ENCODE peak calls at places on chromosomes 6 and 20, in five cellular contexts. T, P, R, Z and H are unnamed samples.

GRCh38 chr20:9916776-9917175 is 77.9 kb upstream of the PAK5 start:
- DNase-seq in T (no peak), P (no peak), R (no peak), Z (no peak), H (no peak)

GRCh38 chr6:143276436-143276835 is 174.1 kb downstream of the ADAT2 start:
- DNase-seq in T (peak), P (no peak), R (peak), Z (no peak), H (no peak)

GRCh38 chr6:121615493-121615892 is 180.0 kb downstream of the GJA1 start:
- DNase-seq in T (no peak), P (peak), R (no peak), Z (no peak), H (no peak)

GRCh38 chr6:21593412-21593926 is at the start of gene SOX4:
- DNase-seq in T (peak), P (peak), R (no peak), Z (peak), H (peak)

GRCh38 chr20:54021446-54022235 is 48.8 kb downstream of the BCAS1 start:
- DNase-seq in T (no peak), P (no peak), R (no peak), Z (no peak), H (no peak)

GRCh38 chr20:48597521-48598302 is 230.1 kb downstream of the PREX1 start:
- DNase-seq in T (no peak), P (no peak), R (no peak), Z (no peak), H (peak)

GRCh38 chr6:36633915-36634314 is 39.8 kb downstream of the SRSF3 start:
- DNase-seq in T (no peak), P (no peak), R (no peak), Z (no peak), H (peak)

GRCh38 chr20:54188132-54188835 is 14.5 kb upstream of the CYP24A1 start:
- DNase-seq in T (no peak), P (no peak), R (no peak), Z (no peak), H (no peak)

GRCh38 chr6:21149460-21149859 is 444.1 kb upstream of the SOX4 start:
- DNase-seq in T (no peak), P (peak), R (no peak), Z (no peak), H (no peak)

GRCh38 chr6:43469947-43470346 is 7.4 kb upstream of the TJAP1 start:
- DNase-seq in T (no peak), P (no peak), R (no peak), Z (no peak), H (no peak)